ENCODE peak calls at places on chromosomes 12 and 14, in ten cellular contexts. K is pancreas; Q is foreskin fibroblast; V is CD4-positive, alpha-beta memory T cell; X is choroid plexus epithelial cell; O is A549; D is stomach; C is CD8-positive, alpha-beta T cell; W is GM06990; L is H7. F is an unnamed sample.

GRCh38 chr14:70023871-70024270 is 144.7 kb downstream of the SMOC1 start:
- DNase-seq in V (no peak), X (no peak), Q (peak), K (no peak), L (no peak), C (no peak), D (no peak), W (no peak), O (no peak), F (no peak)

GRCh38 chr14:76868453-76869170 is 42.4 kb downstream of the LRRC74A start:
- DNase-seq in O (no peak), L (peak), K (no peak), D (no peak), W (no peak), V (no peak), Q (no peak), C (no peak), X (no peak), F (no peak)

GRCh38 chr12:31035944-31036665 is 37.6 kb upstream of the DDX11 start:
- DNase-seq in K (no peak), D (no peak), W (no peak), Q (peak), L (no peak), C (no peak), V (no peak), X (peak), O (no peak), F (no peak)

GRCh38 chr14:104820669-104821228 is 19.8 kb downstream of the ZBTB42 start:
- DNase-seq in X (peak), K (no peak), W (no peak), C (no peak), D (peak), Q (peak), V (no peak), O (peak), L (peak), F (no peak)

GRCh38 chr12:49783917-49784676 is 42.7 kb downstream of the TMBIM6 start:
- DNase-seq in Q (peak), L (no peak), C (no peak), D (no peak), V (no peak), X (peak), K (no peak), W (no peak), O (no peak), F (peak)

GRCh38 chr12:31899136-31899535 is 60.1 kb upstream of the RESF1 start:
- DNase-seq in X (no peak), V (no peak), D (no peak), K (no peak), C (no peak), Q (no peak), O (no peak), W (no peak), L (no peak), F (no peak)

GRCh38 chr14:61662437-61663311 is 32.6 kb upstream of the HIF1A start:
- DNase-seq in W (peak), K (no peak), L (no peak), Q (peak), V (peak), D (peak), O (peak), C (peak), X (peak), F (no peak)

GRCh38 chr14:69900603-69901002 is 21.4 kb downstream of the SMOC1 start:
- DNase-seq in L (no peak), K (no peak), X (no peak), W (no peak), V (no peak), O (no peak), C (no peak), Q (no peak), D (no peak), F (no peak)

GRCh38 chr12:52285172-52285745 is 6.1 kb downstream of the KRT81 start:
- DNase-seq in V (no peak), Q (peak), C (no peak), K (no peak), W (no peak), D (no peak), X (no peak), L (no peak), O (peak), F (no peak)

GRCh38 chr12:49189731-49190314 is 943 bp upstream of the TUBA1A start:
- DNase-seq in O (no peak), Q (no peak), C (no peak), L (no peak), D (no peak), X (no peak), W (no peak), V (no peak), K (no peak), F (no peak)

GRCh38 chr14:64294672-64295413 is 672 bp upstream of the ESR2 start:
- DNase-seq in C (peak), V (peak), W (peak), D (peak), K (peak), X (peak), O (peak), Q (peak), L (peak), F (no peak)

GRCh38 chr14:89899917-89900680 is 54.4 kb downstream of the EFCAB11 start:
- DNase-seq in K (no peak), C (no peak), O (no peak), W (no peak), X (peak), Q (peak), V (no peak), D (no peak), L (peak), F (no peak)

GRCh38 chr14:77059276-77059934 is 30.9 kb upstream of the IRF2BPL start:
- DNase-seq in O (peak), Q (peak), D (peak), W (no peak), C (no peak), V (peak), K (no peak), X (peak), L (peak), F (peak)

GRCh38 chr12:19245656-19246055 is 116.1 kb downstream of the PLEKHA5 start:
- DNase-seq in W (no peak), Q (peak), O (no peak), L (no peak), V (no peak), K (no peak), D (no peak), C (no peak), X (no peak), F (no peak)

GRCh38 chr12:109461049-109461845 is 15.9 kb downstream of the KCTD10 start:
- DNase-seq in C (no peak), W (no peak), L (no peak), O (peak), V (no peak), X (peak), D (no peak), Q (peak), K (no peak), F (no peak)

GRCh38 chr12:54006700-54007220 is 2.0 kb upstream of the HOXC8 start:
- DNase-seq in L (no peak), C (no peak), D (no peak), V (no peak), K (no peak), O (no peak), X (no peak), W (no peak), Q (no peak), F (no peak)

GRCh38 chr12:77888611-77889010 is 57.9 kb downstream of the NAV3 start:
- DNase-seq in W (no peak), D (no peak), C (no peak), X (peak), V (no peak), L (no peak), K (no peak), O (peak), Q (peak), F (peak)

GRCh38 chr14:72549026-72549425 is 344.9 kb downstream of the DPF3 start:
- DNase-seq in V (no peak), X (no peak), O (no peak), D (no peak), W (no peak), Q (no peak), L (no peak), C (no peak), K (no peak), F (no peak)

GRCh38 chr12:122867701-122868461 is 28.0 kb downstream of the VPS37B start:
- DNase-seq in W (no peak), O (peak), V (no peak), D (peak), C (no peak), X (no peak), L (peak), Q (peak), K (peak), F (no peak)

GRCh38 chr14:53528114-53528513 is 375.0 kb upstream of the DDHD1 start:
- DNase-seq in X (peak), W (no peak), D (no peak), O (no peak), L (no peak), C (no peak), K (no peak), Q (peak), V (no peak), F (no peak)

GRCh38 chr12:100225491-100225890 is 24.9 kb downstream of the ACTR6 start:
- DNase-seq in L (no peak), W (no peak), V (no peak), K (no peak), X (no peak), D (no peak), O (no peak), Q (no peak), C (no peak), F (no peak)

GRCh38 chr12:24565300-24565699 is 383.6 kb downstream of the BCAT1 start:
- DNase-seq in X (peak), L (peak), Q (peak), D (no peak), K (no peak), C (no peak), O (no peak), V (no peak), W (no peak), F (no peak)

GRCh38 chr12:110501378-110501721 is 561 bp downstream of the VPS29 start:
- DNase-seq in V (no peak), W (no peak), K (peak), C (no peak), X (peak), L (peak), Q (peak), D (peak), O (peak), F (peak)

GRCh38 chr12:14833952-14834351 is 9.4 kb downstream of the ART4 start:
- DNase-seq in W (no peak), L (no peak), C (no peak), D (no peak), X (no peak), Q (peak), O (peak), V (no peak), K (no peak), F (no peak)

GRCh38 chr12:6826734-6827436 is 1.3 kb upstream of the P3H3 start:
- DNase-seq in V (no peak), K (no peak), L (peak), C (no peak), X (no peak), O (no peak), W (no peak), Q (no peak), D (no peak), F (no peak)

GRCh38 chr14:65117795-65118746 is 15.8 kb upstream of the MAX start:
- DNase-seq in L (no peak), W (no peak), X (peak), Q (no peak), V (no peak), C (no peak), O (no peak), K (no peak), D (no peak), F (no peak)

GRCh38 chr14:60859525-60859924 is 121.4 kb downstream of the TRMT5 start:
- DNase-seq in W (no peak), K (no peak), L (no peak), X (no peak), C (no peak), O (no peak), Q (no peak), D (no peak), V (no peak), F (no peak)

GRCh38 chr12:111409403-111410228 is 3.9 kb downstream of the SH2B3 start:
- DNase-seq in W (peak), D (no peak), K (peak), O (no peak), V (peak), L (peak), Q (peak), X (peak), C (no peak), F (peak)

GRCh38 chr14:89027097-89027740 is 202.8 kb downstream of the TTC8 start:
- DNase-seq in D (peak), L (peak), O (peak), K (peak), W (peak), C (peak), X (peak), V (peak), Q (peak), F (no peak)

GRCh38 chr12:46005151-46005797 is 14.9 kb upstream of the SCAF11 start:
- DNase-seq in W (no peak), X (peak), V (no peak), D (no peak), Q (peak), L (no peak), O (peak), K (no peak), C (no peak), F (no peak)

GRCh38 chr12:96770239-96770780 is 136.7 kb upstream of the NEDD1 start:
- DNase-seq in D (no peak), O (peak), C (no peak), L (no peak), K (no peak), V (no peak), W (no peak), X (no peak), Q (no peak), F (no peak)

GRCh38 chr12:99249543-99249942 is 398.0 kb upstream of the GARIN6 start:
- DNase-seq in C (no peak), K (no peak), L (no peak), Q (no peak), W (no peak), D (no peak), V (no peak), X (no peak), O (no peak), F (no peak)

GRCh38 chr14:29282169-29282568 is 515.6 kb downstream of the FOXG1 start:
- DNase-seq in D (no peak), V (no peak), K (no peak), W (no peak), L (no peak), O (no peak), X (peak), Q (peak), C (no peak), F (no peak)

GRCh38 chr14:25116607-25117006 is 66.7 kb upstream of the STXBP6 start:
- DNase-seq in W (no peak), O (no peak), Q (peak), K (no peak), V (no peak), X (peak), L (no peak), C (no peak), D (no peak), F (no peak)

DNA sequence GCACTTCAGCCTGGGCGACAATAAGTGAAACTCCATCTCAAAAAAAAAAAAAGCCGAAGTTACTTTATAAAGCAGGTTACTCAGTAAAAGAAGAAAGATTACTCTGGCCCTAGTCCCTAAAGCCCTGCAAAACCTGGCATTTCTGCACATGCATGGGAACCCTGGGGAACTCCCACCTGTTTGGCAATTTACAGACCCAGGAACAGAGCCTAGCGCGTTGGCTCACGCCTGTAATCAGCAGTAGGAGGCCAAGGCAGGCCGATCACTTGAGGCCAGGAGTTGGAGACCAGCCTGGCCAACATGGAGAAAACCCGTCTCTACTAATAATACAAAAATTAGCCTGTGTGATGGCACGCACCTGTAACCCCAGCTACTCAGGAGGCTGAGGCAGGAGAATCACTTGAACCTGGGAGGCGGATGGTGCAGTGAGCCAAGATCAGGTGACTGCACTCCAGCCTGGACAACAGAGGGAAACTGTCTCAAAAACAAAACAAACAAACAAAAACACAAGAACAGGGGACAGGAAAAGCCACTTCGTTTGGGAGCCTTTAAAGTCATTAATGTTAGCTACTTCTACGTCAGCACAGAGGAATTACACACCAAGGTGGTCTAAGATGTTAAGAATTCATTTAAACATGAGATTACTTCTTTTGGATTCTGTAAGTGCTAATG is 34.1 kb upstream of the SPTSSA start:
- DNase-seq in O (no peak), X (no peak), V (no peak), K (no peak), Q (no peak), W (no peak), D (peak), C (no peak), L (no peak), F (no peak)
- H3K4me3 ChIP-seq in O (no peak), X (no peak), V (no peak), K (no peak), Q (no peak), W (no peak), D (no peak), C (no peak), L (no peak), F (no peak)

GRCh38 chr12:1529862-1530591 is 64.4 kb downstream of the FBXL14 start:
- DNase-seq in L (peak), O (no peak), Q (peak), C (no peak), K (no peak), W (peak), X (no peak), V (no peak), D (no peak), F (no peak)

GRCh38 chr12:1529228-1529861 is 65.0 kb downstream of the FBXL14 start:
- DNase-seq in O (no peak), C (no peak), L (no peak), K (no peak), D (no peak), Q (peak), X (no peak), V (no peak), W (no peak), F (no peak)

GRCh38 chr12:1528791-1529190 is 65.6 kb downstream of the FBXL14 start:
- DNase-seq in V (no peak), D (no peak), L (no peak), Q (no peak), O (no peak), C (no peak), X (no peak), W (no peak), K (no peak), F (no peak)

GRCh38 chr12:1525858-1526257 is 68.5 kb downstream of the FBXL14 start:
- DNase-seq in Q (no peak), O (no peak), C (no peak), L (no peak), V (no peak), X (no peak), W (no peak), K (no peak), D (no peak), F (no peak)

DNA sequence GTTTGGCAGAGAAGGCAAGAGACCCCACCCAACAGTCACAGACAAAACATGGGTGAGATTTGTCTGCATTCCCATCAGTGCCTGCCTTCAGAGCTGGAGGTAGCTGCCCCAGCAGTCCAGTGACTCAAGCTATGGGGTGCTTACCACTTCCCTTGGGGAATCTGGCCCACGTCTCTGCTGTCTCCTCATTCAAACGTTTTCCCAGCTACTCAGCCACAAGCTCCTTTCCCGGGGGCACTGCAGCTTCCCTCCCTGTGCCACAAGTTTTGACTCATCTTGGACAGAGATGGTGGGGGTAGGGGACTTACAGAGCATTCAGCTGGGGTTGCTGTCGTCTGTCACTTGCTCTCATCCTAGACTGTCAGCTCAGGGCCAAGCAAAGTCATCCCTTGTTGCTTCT is 66.6 kb downstream of the FBXL14 start:
- DNase-seq in O (no peak), C (no peak), Q (peak), K (no peak), W (no peak), D (no peak), X (peak), V (no peak), L (no peak), F (peak)
- H3K4me3 ChIP-seq in O (no peak), C (no peak), Q (no peak), K (no peak), W (no peak), D (no peak), X (no peak), V (no peak), L (no peak), F (no peak)

GRCh38 chr12:124515981-124516380 is 51.4 kb downstream of the NCOR2 start:
- DNase-seq in L (no peak), K (peak), Q (no peak), O (no peak), V (no peak), W (no peak), C (no peak), X (no peak), D (peak), F (no peak)
- H3K4me3 ChIP-seq in L (no peak), K (peak), Q (no peak), O (no peak), V (no peak), W (no peak), C (no peak), X (peak), D (no peak), F (peak)

DNA sequence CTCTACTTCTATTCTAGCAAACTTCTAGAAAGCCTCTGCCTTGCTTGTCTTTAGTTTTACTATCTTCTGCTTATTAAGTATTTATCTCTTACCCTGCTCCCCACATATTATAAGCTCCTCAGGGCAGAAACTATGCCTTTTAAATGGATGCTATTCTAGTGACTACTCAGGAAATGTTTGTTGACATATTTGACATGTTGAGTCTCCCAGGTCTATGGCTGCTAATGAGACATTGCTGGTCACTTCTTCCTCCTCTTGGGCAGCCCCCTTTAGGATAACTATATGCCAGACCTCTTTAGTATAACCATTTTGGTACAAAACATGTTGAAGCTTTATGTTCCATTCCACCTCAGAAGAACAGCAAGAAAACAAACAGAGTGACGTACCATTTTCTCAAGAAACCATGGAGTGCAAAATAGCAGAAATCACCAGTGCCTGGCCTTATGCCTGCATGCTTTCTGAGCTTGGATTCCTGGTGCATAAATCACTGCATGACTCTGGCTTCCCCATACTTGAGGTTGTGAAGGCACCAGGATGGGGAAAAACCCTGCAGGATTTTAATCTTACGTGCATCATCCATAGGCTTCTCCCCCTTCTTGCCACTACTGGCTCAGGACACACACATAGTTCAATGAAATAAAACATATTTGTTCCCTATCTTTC is 202.6 kb downstream of the TMX1 start:
- DNase-seq in X (peak), D (no peak), W (no peak), K (no peak), C (no peak), O (peak), V (no peak), L (no peak), Q (peak), F (peak)
- H3K4me3 ChIP-seq in X (no peak), D (no peak), W (no peak), K (no peak), C (no peak), O (no peak), V (no peak), L (no peak), Q (no peak), F (no peak)

GRCh38 chr12:55712154-55712553 is 3.7 kb upstream of the BLOC1S1 start:
- DNase-seq in X (no peak), Q (no peak), V (no peak), W (no peak), L (no peak), D (no peak), K (no peak), O (no peak), C (no peak), F (no peak)
- H3K4me3 ChIP-seq in X (no peak), Q (no peak), V (no peak), W (no peak), L (no peak), D (no peak), K (no peak), O (no peak), C (no peak), F (no peak)

GRCh38 chr14:91349481-91350074 is 68.0 kb downstream of the CCDC88C start:
- DNase-seq in X (no peak), K (no peak), L (no peak), W (peak), Q (no peak), O (no peak), C (no peak), V (peak), D (no peak), F (no peak)
- H3K4me3 ChIP-seq in X (no peak), K (no peak), L (no peak), W (peak), Q (no peak), O (no peak), C (no peak), V (peak), D (no peak), F (no peak)

F was measured in skeletal muscle cell.